ENCODE peak calls at places on chromosomes 7 and 10, in six cellular contexts. One of them, this sample, is unnamed.

GRCh38 chr7:98211676-98212531 is 665 bp downstream of the BHLHA15 start:
- DNase-seq in tibial artery: peak; percentile 17
- DNase-seq in Peyer's patch: peak; percentile 45
- DNase-seq in neural progenitor cell: peak; percentile 33
- DNase-seq in lower leg skin: no peak
- DNase-seq in lung: no peak
- DNase-seq in this sample: no peak

GRCh38 chr10:102596506-102596971 is 47.7 kb upstream of the TRIM8 start:
- DNase-seq in neural progenitor cell: peak; percentile 85
- DNase-seq in lower leg skin: no peak
- DNase-seq in tibial artery: no peak
- DNase-seq in Peyer's patch: peak; percentile 66
- DNase-seq in lung: no peak
- DNase-seq in this sample: peak; percentile 78

GRCh38 chr7:86407291-86407690 is 236.4 kb upstream of the GRM3 start:
- DNase-seq in lung: no peak
- DNase-seq in tibial artery: no peak
- DNase-seq in neural progenitor cell: peak; percentile 36
- DNase-seq in lower leg skin: no peak
- DNase-seq in Peyer's patch: no peak
- DNase-seq in this sample: no peak

GRCh38 chr7:5229451-5230271 is 39.6 kb downstream of the WIPI2 start:
- DNase-seq in lung: no peak
- DNase-seq in neural progenitor cell: no peak
- DNase-seq in tibial artery: no peak
- DNase-seq in Peyer's patch: no peak
- DNase-seq in lower leg skin: no peak
- DNase-seq in this sample: no peak

GRCh38 chr7:26964409-26964808 is 100.0 kb upstream of the SKAP2 start:
- DNase-seq in lower leg skin: no peak
- DNase-seq in tibial artery: no peak
- DNase-seq in lung: no peak
- DNase-seq in neural progenitor cell: no peak
- DNase-seq in Peyer's patch: no peak
- DNase-seq in this sample: no peak

GRCh38 chr10:132350946-132351345 is 19.0 kb downstream of the LRRC27 start:
- DNase-seq in neural progenitor cell: no peak
- DNase-seq in lung: no peak
- DNase-seq in tibial artery: peak; percentile 7
- DNase-seq in Peyer's patch: peak; percentile 42
- DNase-seq in lower leg skin: no peak
- DNase-seq in this sample: no peak

GRCh38 chr10:34522542-34522941 is 292.6 kb downstream of the PARD3 start:
- DNase-seq in tibial artery: no peak
- DNase-seq in lung: no peak
- DNase-seq in lower leg skin: no peak
- DNase-seq in Peyer's patch: no peak
- DNase-seq in neural progenitor cell: peak; percentile 11
- DNase-seq in this sample: peak; percentile 58

GRCh38 chr10:133459454-133460207 is 5.9 kb downstream of the SCART1 start:
- DNase-seq in neural progenitor cell: no peak
- DNase-seq in Peyer's patch: no peak
- DNase-seq in lung: peak; percentile 13
- DNase-seq in lower leg skin: no peak
- DNase-seq in tibial artery: no peak
- DNase-seq in this sample: no peak

GRCh38 chr10:12946372-12946771 is 55.1 kb downstream of the CCDC3 start:
- DNase-seq in neural progenitor cell: no peak
- DNase-seq in lower leg skin: no peak
- DNase-seq in Peyer's patch: no peak
- DNase-seq in lung: no peak
- DNase-seq in tibial artery: no peak
- DNase-seq in this sample: no peak

GRCh38 chr10:98289802-98290209 is 21.8 kb upstream of the LOXL4 start:
- DNase-seq in tibial artery: no peak
- DNase-seq in neural progenitor cell: no peak
- DNase-seq in lower leg skin: no peak
- DNase-seq in lung: no peak
- DNase-seq in Peyer's patch: no peak
- DNase-seq in this sample: no peak

GRCh38 chr7:28433604-28434254 is 21.4 kb downstream of the CREB5 start:
- DNase-seq in neural progenitor cell: no peak
- DNase-seq in tibial artery: peak; percentile 32
- DNase-seq in lower leg skin: no peak
- DNase-seq in Peyer's patch: no peak
- DNase-seq in lung: no peak
- DNase-seq in this sample: peak; percentile 59

DNA sequence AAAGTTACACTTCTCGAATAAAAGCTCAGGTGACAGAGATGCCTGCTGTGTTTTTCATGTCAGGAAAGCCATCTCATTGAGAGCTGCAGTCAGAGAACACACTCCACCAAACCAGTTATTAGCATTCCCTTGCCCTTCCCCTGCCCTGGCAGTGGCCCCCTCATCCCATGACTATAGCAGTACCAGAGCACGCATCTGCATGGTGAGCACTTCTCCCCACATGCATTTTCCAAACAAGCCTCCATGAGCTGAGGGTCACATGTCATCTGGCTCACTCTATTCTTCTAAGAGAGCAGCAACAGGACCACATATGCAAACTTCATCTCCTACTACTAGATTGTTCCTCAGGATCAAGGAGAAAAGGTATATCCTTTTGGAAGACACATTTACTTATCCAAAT is 42.4 kb upstream of the FGL2 start:
- DNase-seq in Peyer's patch: no peak
- DNase-seq in tibial artery: no peak
- DNase-seq in neural progenitor cell: no peak
- DNase-seq in lung: no peak
- DNase-seq in lower leg skin: no peak
- DNase-seq in this sample: no peak
- H3K4me3 ChIP-seq in Peyer's patch: no peak overlapping the region
- H3K4me3 ChIP-seq in tibial artery: peak overlapping the region; percentile 3
- H3K4me3 ChIP-seq in neural progenitor cell: no peak overlapping the region
- H3K4me3 ChIP-seq in lung: no peak overlapping the region
- H3K4me3 ChIP-seq in lower leg skin: no peak overlapping the region
- H3K4me3 ChIP-seq in this sample: no peak overlapping the region

DNA sequence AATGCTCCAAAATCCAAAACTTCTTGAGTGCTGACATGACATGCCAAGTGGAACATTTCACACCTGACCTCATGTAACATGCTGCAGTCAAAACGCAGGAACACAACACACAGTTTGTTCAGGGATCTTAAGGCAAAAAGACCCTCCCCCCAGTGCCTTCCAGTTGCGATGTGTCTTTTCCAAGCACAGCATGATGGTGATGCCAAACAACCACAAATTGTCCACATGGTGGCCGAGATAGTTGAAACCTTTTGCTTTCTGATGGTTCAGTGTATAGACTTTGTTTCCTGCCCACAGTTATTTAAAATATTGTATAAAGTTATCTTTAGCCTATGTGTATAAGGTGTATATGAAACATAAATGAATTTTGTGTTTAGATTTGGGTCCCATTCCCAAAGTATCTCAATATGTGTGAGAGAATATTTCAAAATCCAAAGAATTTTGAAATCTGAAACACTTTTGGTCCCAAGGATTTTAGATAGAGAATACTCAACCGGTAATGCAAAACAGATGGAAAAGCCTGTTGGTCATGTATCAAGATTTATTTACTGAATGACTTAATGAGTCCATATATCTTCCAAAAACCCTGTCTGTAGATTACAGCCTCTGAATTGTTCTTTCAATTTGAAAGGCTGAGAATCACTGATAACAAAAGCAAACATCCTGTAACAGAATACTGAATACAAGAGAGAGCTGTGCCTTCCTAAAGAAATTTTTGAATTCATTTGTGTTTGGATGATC is 93.4 kb upstream of the OIT3 start:
- DNase-seq in tibial artery: no peak
- DNase-seq in neural progenitor cell: no peak
- DNase-seq in lower leg skin: no peak
- DNase-seq in Peyer's patch: no peak
- DNase-seq in lung: no peak
- DNase-seq in this sample: peak; percentile 46
- TF ChIP-seq CTCF in tibial artery: no peak
- TF ChIP-seq CTCF in neural progenitor cell: no peak
- TF ChIP-seq CTCF in lower leg skin: no peak
- TF ChIP-seq CTCF in Peyer's patch: no peak
- TF ChIP-seq CTCF in lung: no peak
- TF ChIP-seq CTCF in this sample: no peak

DNA sequence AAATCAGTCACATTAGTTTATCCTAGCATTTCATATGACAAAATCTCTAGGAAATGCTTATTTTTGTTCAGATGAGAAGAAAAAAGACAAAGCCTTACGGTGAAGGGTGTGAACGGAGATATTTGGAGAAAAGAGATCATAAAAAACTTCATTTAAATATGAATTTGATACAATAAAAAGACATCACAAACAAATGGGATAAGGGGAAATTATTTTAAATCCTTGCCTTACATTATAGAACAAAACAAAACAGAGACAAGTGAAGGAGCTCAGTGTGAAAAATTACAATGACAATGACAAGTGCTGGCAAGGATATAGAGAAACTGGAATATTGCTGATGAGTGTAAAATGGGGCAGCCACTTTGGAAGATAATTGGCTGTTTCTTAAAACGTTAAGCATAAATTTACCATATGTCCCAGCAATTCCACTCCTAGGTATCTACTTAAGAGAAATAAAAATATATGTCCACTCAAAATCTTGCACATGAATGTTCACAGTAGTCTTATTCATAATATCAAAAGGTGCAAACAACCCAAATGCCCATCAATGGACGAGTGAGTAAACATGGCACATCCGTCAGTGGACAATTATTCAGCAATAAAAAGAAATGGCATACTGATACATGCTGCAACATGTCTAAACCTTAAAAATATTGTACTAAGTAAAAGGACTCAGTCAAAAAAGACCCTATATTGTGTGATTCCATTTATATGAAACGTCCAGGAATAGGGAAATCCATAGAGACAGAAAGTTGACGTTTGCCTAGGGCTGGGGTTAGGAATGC is 66.1 kb upstream of the RAPGEF5 start:
- DNase-seq in Peyer's patch: no peak
- DNase-seq in lower leg skin: no peak
- DNase-seq in neural progenitor cell: no peak
- DNase-seq in lung: no peak
- DNase-seq in tibial artery: no peak
- DNase-seq in this sample: no peak
- H3K4me3 ChIP-seq in Peyer's patch: no peak overlapping the region
- H3K4me3 ChIP-seq in lower leg skin: no peak overlapping the region
- H3K4me3 ChIP-seq in neural progenitor cell: no peak overlapping the region
- H3K4me3 ChIP-seq in lung: no peak overlapping the region
- H3K4me3 ChIP-seq in tibial artery: no peak overlapping the region
- H3K4me3 ChIP-seq in this sample: no peak overlapping the region

DNA sequence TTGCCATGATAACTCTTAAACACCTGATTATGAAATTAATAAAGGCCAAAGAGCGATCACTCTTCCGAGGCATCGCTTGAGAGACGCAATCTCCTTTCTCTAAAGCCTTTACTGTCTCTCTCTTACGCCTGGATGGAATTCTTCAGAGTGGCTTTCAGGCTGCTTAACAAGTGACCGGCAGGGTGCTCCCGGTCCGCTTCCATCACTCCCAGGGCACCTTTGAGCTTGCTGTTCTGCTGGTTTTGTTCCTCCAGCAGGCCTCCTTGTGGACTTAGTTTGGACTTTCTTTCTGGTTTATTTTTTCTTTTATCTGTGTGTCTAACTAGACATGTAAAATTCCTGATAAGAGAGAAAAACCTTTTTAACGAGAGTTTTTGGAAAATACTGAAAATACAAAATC is 60.9 kb downstream of the MRPL32 start:
- DNase-seq in lung: no peak
- DNase-seq in lower leg skin: no peak
- DNase-seq in tibial artery: no peak
- DNase-seq in Peyer's patch: no peak
- DNase-seq in neural progenitor cell: peak; percentile 81
- DNase-seq in this sample: no peak
- TF ChIP-seq CTCF in lung: no peak
- TF ChIP-seq CTCF in lower leg skin: no peak
- TF ChIP-seq CTCF in tibial artery: no peak
- TF ChIP-seq CTCF in Peyer's patch: no peak
- TF ChIP-seq CTCF in neural progenitor cell: peak; percentile 54
- TF ChIP-seq CTCF in this sample: no peak

GRCh38 chr10:71771821-71772617 is 1.3 kb downstream of the VSIR start:
- DNase-seq in neural progenitor cell: no peak
- DNase-seq in tibial artery: peak; percentile 84
- DNase-seq in Peyer's patch: no peak
- DNase-seq in lung: peak; percentile 74
- DNase-seq in lower leg skin: peak; percentile 72
- DNase-seq in this sample: peak; percentile 78
- H3K4me3 ChIP-seq in neural progenitor cell: no peak overlapping the region
- H3K4me3 ChIP-seq in tibial artery: peak overlapping the region; percentile 82
- H3K4me3 ChIP-seq in Peyer's patch: peak overlapping the region; percentile 80
- H3K4me3 ChIP-seq in lung: peak overlapping the region; percentile 80
- H3K4me3 ChIP-seq in lower leg skin: peak overlapping the region; percentile 61
- H3K4me3 ChIP-seq in this sample: no peak overlapping the region

GRCh38 chr10:69413221-69413865 is 3.4 kb downstream of the TACR2 start:
- DNase-seq in lung: no peak
- DNase-seq in lower leg skin: peak; percentile 67
- DNase-seq in tibial artery: peak; percentile 88
- DNase-seq in Peyer's patch: peak; percentile 76
- DNase-seq in neural progenitor cell: peak; percentile 83
- DNase-seq in this sample: peak; percentile 82
- TF ChIP-seq CTCF in lung: peak; percentile 54
- TF ChIP-seq CTCF in lower leg skin: no peak
- TF ChIP-seq CTCF in tibial artery: peak; percentile 73
- TF ChIP-seq CTCF in Peyer's patch: peak; percentile 43
- TF ChIP-seq CTCF in neural progenitor cell: peak; percentile 79
- TF ChIP-seq CTCF in this sample: peak; percentile 72

GRCh38 chr10:104349623-104350142 is 4.0 kb upstream of the CFAP58 start:
- DNase-seq in lung: no peak
- DNase-seq in tibial artery: no peak
- DNase-seq in Peyer's patch: peak; percentile 56
- DNase-seq in lower leg skin: peak; percentile 61
- DNase-seq in neural progenitor cell: no peak
- DNase-seq in this sample: peak; percentile 90

GRCh38 chr10:104351067-104351681 is 2.5 kb upstream of the CFAP58 start:
- DNase-seq in lower leg skin: peak; percentile 32
- DNase-seq in Peyer's patch: no peak
- DNase-seq in lung: no peak
- DNase-seq in tibial artery: no peak
- DNase-seq in neural progenitor cell: no peak
- DNase-seq in this sample: peak; percentile 51

GRCh38 chr10:104348601-104349000 is 5.0 kb upstream of the CFAP58 start:
- DNase-seq in lower leg skin: no peak
- DNase-seq in tibial artery: no peak
- DNase-seq in neural progenitor cell: no peak
- DNase-seq in lung: no peak
- DNase-seq in Peyer's patch: no peak
- DNase-seq in this sample: no peak

GRCh38 chr10:104351919-104352318 is 1.7 kb upstream of the CFAP58 start:
- DNase-seq in Peyer's patch: no peak
- DNase-seq in lung: no peak
- DNase-seq in tibial artery: no peak
- DNase-seq in lower leg skin: no peak
- DNase-seq in neural progenitor cell: no peak
- DNase-seq in this sample: no peak

GRCh38 chr10:104350146-104350635 is 3.4 kb upstream of the CFAP58 start:
- DNase-seq in neural progenitor cell: peak; percentile 70
- DNase-seq in tibial artery: no peak
- DNase-seq in lung: no peak
- DNase-seq in lower leg skin: peak; percentile 31
- DNase-seq in Peyer's patch: peak; percentile 52
- DNase-seq in this sample: peak; percentile 86
- H3K4me3 ChIP-seq in neural progenitor cell: no peak overlapping the region
- H3K4me3 ChIP-seq in tibial artery: peak overlapping the region; percentile 25
- H3K4me3 ChIP-seq in lung: no peak overlapping the region
- H3K4me3 ChIP-seq in lower leg skin: no peak overlapping the region
- H3K4me3 ChIP-seq in Peyer's patch: no peak overlapping the region
- H3K4me3 ChIP-seq in this sample: peak overlapping the region; percentile 26

This sample was measured in fibroblast of pulmonary artery.